ENCODE peak calls at places on chromosomes 2 and 18, in four cellular contexts. One of them, this sample, is unnamed.

GRCh38 chr2:127388423-127389164 is 819 bp upstream of the MAP3K2 start:
- DNase-seq in transverse colon: no peak
- DNase-seq in COR-L47: no peak
- DNase-seq in ELF-1: peak; percentile 17
- DNase-seq in this sample: no peak

GRCh38 chr18:60663060-60663989 is 290.8 kb upstream of the MC4R start:
- DNase-seq in transverse colon: no peak
- DNase-seq in ELF-1: no peak
- DNase-seq in COR-L47: no peak
- DNase-seq in this sample: no peak

GRCh38 chr2:19187323-19188020 is 171.0 kb downstream of the OSR1 start:
- DNase-seq in ELF-1: no peak
- DNase-seq in transverse colon: no peak
- DNase-seq in COR-L47: no peak
- DNase-seq in this sample: no peak

GRCh38 chr2:45083175-45083574 is 73.9 kb upstream of the SIX2 start:
- DNase-seq in ELF-1: no peak
- DNase-seq in COR-L47: peak; percentile 2
- DNase-seq in transverse colon: no peak
- DNase-seq in this sample: no peak

GRCh38 chr2:133566967-133567645 is 1.2 kb downstream of the NCKAP5 start:
- DNase-seq in COR-L47: no peak
- DNase-seq in transverse colon: peak; percentile 26
- DNase-seq in ELF-1: peak; percentile 47
- DNase-seq in this sample: peak; percentile 49

GRCh38 chr2:102841107-102841840 is 79.4 kb downstream of the TMEM182 start:
- DNase-seq in transverse colon: peak; percentile 34
- DNase-seq in COR-L47: peak; percentile 37
- DNase-seq in ELF-1: peak; percentile 80
- DNase-seq in this sample: peak; percentile 41

GRCh38 chr2:109373791-109374547 is 239.8 kb downstream of the SEPTIN10 start:
- DNase-seq in ELF-1: no peak
- DNase-seq in COR-L47: no peak
- DNase-seq in transverse colon: no peak
- DNase-seq in this sample: peak; percentile 21

GRCh38 chr2:120958623-120959366 is 223.1 kb downstream of the GLI2 start:
- DNase-seq in COR-L47: no peak
- DNase-seq in transverse colon: no peak
- DNase-seq in ELF-1: peak; percentile 74
- DNase-seq in this sample: no peak

GRCh38 chr2:20186078-20186854 is 38.7 kb downstream of the SDC1 start:
- DNase-seq in transverse colon: peak; percentile 84
- DNase-seq in COR-L47: no peak
- DNase-seq in ELF-1: peak; percentile 53
- DNase-seq in this sample: peak; percentile 56

GRCh38 chr18:9354256-9354655 is 19.7 kb downstream of the TWSG1 start:
- DNase-seq in ELF-1: no peak
- DNase-seq in transverse colon: no peak
- DNase-seq in COR-L47: no peak
- DNase-seq in this sample: no peak

GRCh38 chr2:160388464-160389263 is 104.9 kb downstream of the RBMS1 start:
- DNase-seq in transverse colon: peak; percentile 32
- DNase-seq in COR-L47: no peak
- DNase-seq in ELF-1: no peak
- DNase-seq in this sample: peak; percentile 30

GRCh38 chr2:174332607-174333001 is 2.1 kb upstream of the SP9 start:
- DNase-seq in transverse colon: no peak
- DNase-seq in COR-L47: peak; percentile 39
- DNase-seq in ELF-1: peak; percentile 72
- DNase-seq in this sample: no peak

GRCh38 chr2:230152334-230152733 is 67.5 kb downstream of the SP110 start:
- DNase-seq in COR-L47: no peak
- DNase-seq in transverse colon: no peak
- DNase-seq in ELF-1: no peak
- DNase-seq in this sample: no peak

GRCh38 chr2:109649736-109650695 is 35.9 kb downstream of the SOWAHC start:
- DNase-seq in ELF-1: no peak
- DNase-seq in transverse colon: no peak
- DNase-seq in COR-L47: no peak
- DNase-seq in this sample: no peak

GRCh38 chr2:28247747-28248146 is 144.9 kb upstream of the FOSL2 start:
- DNase-seq in COR-L47: no peak
- DNase-seq in ELF-1: no peak
- DNase-seq in transverse colon: no peak
- DNase-seq in this sample: no peak

GRCh38 chr2:20428717-20429490 is 18.0 kb upstream of the RHOB start:
- DNase-seq in COR-L47: no peak
- DNase-seq in ELF-1: no peak
- DNase-seq in transverse colon: peak; percentile 2
- DNase-seq in this sample: peak; percentile 10